ENCODE peak calls at places on chromosomes 4 and X, in four cellular contexts. One of them, this sample, is unnamed.

GRCh38 chrX:118603981-118604380 is 108.4 kb downstream of the DOCK11 start:
- DNase-seq in dorsolateral prefrontal cortex: no peak
- DNase-seq in colonic mucosa: peak
- DNase-seq in uterus: peak
- DNase-seq in this sample: peak

GRCh38 chr4:102169345-102169744 is 175.9 kb downstream of the SLC39A8 start:
- DNase-seq in dorsolateral prefrontal cortex: no peak
- DNase-seq in uterus: no peak
- DNase-seq in colonic mucosa: no peak
- DNase-seq in this sample: no peak

GRCh38 chrX:17596051-17596450 is 141.2 kb upstream of the SCML1 start:
- DNase-seq in colonic mucosa: no peak
- DNase-seq in uterus: no peak
- DNase-seq in dorsolateral prefrontal cortex: no peak
- DNase-seq in this sample: no peak

GRCh38 chrX:110012818-110013484 is 10.0 kb downstream of the TMEM164 start:
- DNase-seq in colonic mucosa: no peak
- DNase-seq in uterus: no peak
- DNase-seq in dorsolateral prefrontal cortex: no peak
- DNase-seq in this sample: peak

GRCh38 chrX:35166023-35166422 is 223.4 kb downstream of the FAM47B start:
- DNase-seq in colonic mucosa: no peak
- DNase-seq in dorsolateral prefrontal cortex: no peak
- DNase-seq in uterus: no peak
- DNase-seq in this sample: no peak

GRCh38 chrX:51292421-51292820 is 40.2 kb upstream of the NUDT10 start:
- DNase-seq in uterus: no peak
- DNase-seq in dorsolateral prefrontal cortex: no peak
- DNase-seq in colonic mucosa: no peak
- DNase-seq in this sample: no peak

GRCh38 chrX:41273638-41274037 is 60.3 kb upstream of the DDX3X start:
- DNase-seq in dorsolateral prefrontal cortex: no peak
- DNase-seq in colonic mucosa: no peak
- DNase-seq in uterus: no peak
- DNase-seq in this sample: no peak

GRCh38 chr4:15836362-15836761 is 58.2 kb downstream of the CD38 start:
- DNase-seq in dorsolateral prefrontal cortex: no peak
- DNase-seq in colonic mucosa: no peak
- DNase-seq in uterus: no peak
- DNase-seq in this sample: peak

GRCh38 chr4:119314356-119314755 is 7.6 kb downstream of the FABP2 start:
- DNase-seq in colonic mucosa: no peak
- DNase-seq in uterus: no peak
- DNase-seq in dorsolateral prefrontal cortex: no peak
- DNase-seq in this sample: no peak

GRCh38 chrX:133412246-133412645 is 3.0 kb downstream of the GPC4 start:
- DNase-seq in dorsolateral prefrontal cortex: no peak
- DNase-seq in uterus: no peak
- DNase-seq in colonic mucosa: no peak
- DNase-seq in this sample: no peak

GRCh38 chrX:120244735-120245498 is 5.7 kb upstream of the ZBTB33 start:
- DNase-seq in dorsolateral prefrontal cortex: peak
- DNase-seq in colonic mucosa: peak
- DNase-seq in uterus: peak
- DNase-seq in this sample: peak

GRCh38 chr4:155539746-155540145 is 126.9 kb upstream of the GUCY1A1 start:
- DNase-seq in colonic mucosa: no peak
- DNase-seq in dorsolateral prefrontal cortex: no peak
- DNase-seq in uterus: no peak
- DNase-seq in this sample: no peak

GRCh38 chr4:164337219-164337944 is 416.5 kb upstream of the SMIM31 start:
- DNase-seq in uterus: no peak
- DNase-seq in colonic mucosa: no peak
- DNase-seq in dorsolateral prefrontal cortex: no peak
- DNase-seq in this sample: no peak

GRCh38 chrX:115968436-115969252 is 201.9 kb upstream of the AGTR2 start:
- DNase-seq in colonic mucosa: peak
- DNase-seq in uterus: peak
- DNase-seq in dorsolateral prefrontal cortex: peak
- DNase-seq in this sample: peak

GRCh38 chr4:80073362-80074008 is 456 bp upstream of the ANTXR2 start:
- DNase-seq in colonic mucosa: no peak
- DNase-seq in dorsolateral prefrontal cortex: no peak
- DNase-seq in uterus: no peak
- DNase-seq in this sample: no peak

GRCh38 chr4:157918036-157918832 is 254.6 kb downstream of the GASK1B start:
- DNase-seq in uterus: no peak
- DNase-seq in colonic mucosa: no peak
- DNase-seq in dorsolateral prefrontal cortex: no peak
- DNase-seq in this sample: no peak

GRCh38 chrX:154738013-154738738 is 12.7 kb downstream of the GAB3 start:
- DNase-seq in dorsolateral prefrontal cortex: no peak
- DNase-seq in uterus: peak
- DNase-seq in colonic mucosa: no peak
- DNase-seq in this sample: peak

GRCh38 chr4:62923783-62924182 is 1485.5 kb downstream of the TECRL start:
- DNase-seq in dorsolateral prefrontal cortex: no peak
- DNase-seq in uterus: no peak
- DNase-seq in colonic mucosa: no peak
- DNase-seq in this sample: no peak

GRCh38 chr4:52846502-52846901 is 15.6 kb upstream of the RASL11B start:
- DNase-seq in dorsolateral prefrontal cortex: no peak
- DNase-seq in uterus: no peak
- DNase-seq in colonic mucosa: no peak
- DNase-seq in this sample: no peak

GRCh38 chr4:108030332-108030731 is 40.6 kb downstream of the HADH start:
- DNase-seq in uterus: no peak
- DNase-seq in dorsolateral prefrontal cortex: no peak
- DNase-seq in colonic mucosa: peak
- DNase-seq in this sample: peak

GRCh38 chr4:146381263-146381872 is 140.4 kb downstream of the SLC10A7 start:
- DNase-seq in colonic mucosa: no peak
- DNase-seq in uterus: no peak
- DNase-seq in dorsolateral prefrontal cortex: no peak
- DNase-seq in this sample: no peak

GRCh38 chrX:150507251-150507856 is 61.1 kb upstream of the MTM1 start:
- DNase-seq in dorsolateral prefrontal cortex: no peak
- DNase-seq in uterus: no peak
- DNase-seq in colonic mucosa: peak
- DNase-seq in this sample: no peak

GRCh38 chr4:26074672-26075071 is 160.7 kb downstream of the SMIM20 start:
- DNase-seq in uterus: no peak
- DNase-seq in dorsolateral prefrontal cortex: no peak
- DNase-seq in colonic mucosa: no peak
- DNase-seq in this sample: no peak

GRCh38 chr4:98293089-98293887 is 32.1 kb downstream of the RAP1GDS1 start:
- DNase-seq in dorsolateral prefrontal cortex: no peak
- DNase-seq in colonic mucosa: no peak
- DNase-seq in uterus: no peak
- DNase-seq in this sample: no peak

DNA sequence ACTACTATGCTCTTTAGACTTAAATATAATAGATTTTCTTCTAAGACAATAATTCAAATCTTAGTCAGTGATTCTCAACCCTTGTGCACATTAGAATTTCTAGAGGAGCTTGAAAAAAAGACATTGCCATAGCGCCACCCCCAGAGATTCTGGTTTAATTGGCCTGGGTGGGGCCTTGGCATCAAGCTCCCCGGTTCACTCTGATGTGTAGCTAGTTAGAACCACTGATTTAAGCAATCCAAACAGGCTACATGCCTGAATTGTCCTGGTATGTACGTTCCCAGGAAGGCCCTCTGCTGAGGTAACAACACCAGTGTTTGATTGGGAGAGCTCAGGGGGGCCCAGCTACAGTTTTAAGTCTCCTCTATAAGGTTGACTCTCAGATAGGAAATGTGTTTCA is 1.4 kb upstream of the ATP10D start:
- DNase-seq in colonic mucosa: no peak
- DNase-seq in uterus: no peak
- DNase-seq in dorsolateral prefrontal cortex: no peak
- DNase-seq in this sample: no peak
- TF ChIP-seq CTCF in colonic mucosa: no peak
- TF ChIP-seq CTCF in uterus: no peak
- TF ChIP-seq CTCF in dorsolateral prefrontal cortex: no peak
- TF ChIP-seq CTCF in this sample: no peak

DNA sequence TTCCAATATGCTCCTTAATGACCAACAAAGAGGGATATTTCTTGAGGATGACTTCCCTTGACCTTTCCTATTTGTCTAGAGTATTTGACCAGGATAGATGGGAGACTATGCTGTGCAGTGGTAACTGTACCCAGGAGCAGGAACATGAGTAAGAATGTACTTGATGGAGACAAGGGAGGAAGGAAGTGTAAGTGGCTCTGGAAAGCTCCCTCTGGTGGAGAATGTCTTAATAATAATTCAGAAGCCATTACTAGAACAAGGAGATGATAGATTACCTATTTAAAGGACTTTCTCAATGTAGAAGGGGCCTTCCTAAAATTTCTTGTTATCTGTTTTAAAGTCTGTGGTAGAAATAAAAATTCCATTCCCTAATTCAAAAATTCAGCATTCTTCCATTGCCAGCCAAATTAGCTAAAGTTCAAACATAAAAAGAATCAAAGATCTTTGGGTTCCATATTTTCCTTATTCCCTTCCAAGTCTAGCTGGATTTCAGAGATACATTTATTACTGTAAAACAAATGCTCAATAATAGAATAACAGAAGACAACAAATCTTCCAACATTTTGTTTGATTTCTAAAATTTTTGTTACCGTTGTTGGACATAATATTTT is 83.8 kb downstream of the GRID2 start:
- DNase-seq in colonic mucosa: no peak
- DNase-seq in dorsolateral prefrontal cortex: no peak
- DNase-seq in uterus: no peak
- DNase-seq in this sample: peak
- TF ChIP-seq CTCF in colonic mucosa: peak
- TF ChIP-seq CTCF in dorsolateral prefrontal cortex: peak
- TF ChIP-seq CTCF in uterus: peak
- TF ChIP-seq CTCF in this sample: peak

GRCh38 chr4:153346563-153346962 is 2.1 kb downstream of the MND1 start:
- DNase-seq in uterus: no peak
- DNase-seq in dorsolateral prefrontal cortex: no peak
- DNase-seq in colonic mucosa: no peak
- DNase-seq in this sample: no peak

GRCh38 chr4:153346031-153346430 is 1.5 kb downstream of the MND1 start:
- DNase-seq in dorsolateral prefrontal cortex: no peak
- DNase-seq in colonic mucosa: no peak
- DNase-seq in uterus: no peak
- DNase-seq in this sample: no peak

GRCh38 chr4:153347117-153347516 is 2.6 kb downstream of the MND1 start:
- DNase-seq in uterus: no peak
- DNase-seq in dorsolateral prefrontal cortex: no peak
- DNase-seq in colonic mucosa: no peak
- DNase-seq in this sample: no peak

GRCh38 chr4:153344131-153345010 is at the start of gene MND1:
- DNase-seq in dorsolateral prefrontal cortex: peak
- DNase-seq in colonic mucosa: peak
- DNase-seq in uterus: peak
- DNase-seq in this sample: peak

GRCh38 chr4:153345011-153345981 is 808 bp downstream of the MND1 start:
- DNase-seq in uterus: peak
- DNase-seq in colonic mucosa: peak
- DNase-seq in dorsolateral prefrontal cortex: peak
- DNase-seq in this sample: peak
- TF ChIP-seq CTCF in uterus: no peak
- TF ChIP-seq CTCF in colonic mucosa: no peak
- TF ChIP-seq CTCF in dorsolateral prefrontal cortex: no peak
- TF ChIP-seq CTCF in this sample: no peak

GRCh38 chrX:100685284-100685996 is 41.4 kb downstream of the SRPX2 start:
- DNase-seq in uterus: peak
- DNase-seq in dorsolateral prefrontal cortex: peak
- DNase-seq in colonic mucosa: peak
- DNase-seq in this sample: peak

GRCh38 chrX:100687128-100687527 is 43.1 kb downstream of the SRPX2 start:
- DNase-seq in colonic mucosa: no peak
- DNase-seq in uterus: peak
- DNase-seq in dorsolateral prefrontal cortex: no peak
- DNase-seq in this sample: no peak

GRCh38 chrX:100687546-100687945 is 43.5 kb downstream of the SRPX2 start:
- DNase-seq in uterus: no peak
- DNase-seq in colonic mucosa: no peak
- DNase-seq in dorsolateral prefrontal cortex: no peak
- DNase-seq in this sample: no peak

GRCh38 chrX:100682939-100683338 is 38.9 kb downstream of the SRPX2 start:
- DNase-seq in dorsolateral prefrontal cortex: no peak
- DNase-seq in colonic mucosa: no peak
- DNase-seq in uterus: no peak
- DNase-seq in this sample: no peak

GRCh38 chrX:100685997-100686305 is 42.0 kb downstream of the SRPX2 start:
- DNase-seq in dorsolateral prefrontal cortex: no peak
- DNase-seq in colonic mucosa: no peak
- DNase-seq in uterus: no peak
- DNase-seq in this sample: no peak
- TF ChIP-seq CTCF in dorsolateral prefrontal cortex: no peak
- TF ChIP-seq CTCF in colonic mucosa: peak
- TF ChIP-seq CTCF in uterus: no peak
- TF ChIP-seq CTCF in this sample: peak

DNA sequence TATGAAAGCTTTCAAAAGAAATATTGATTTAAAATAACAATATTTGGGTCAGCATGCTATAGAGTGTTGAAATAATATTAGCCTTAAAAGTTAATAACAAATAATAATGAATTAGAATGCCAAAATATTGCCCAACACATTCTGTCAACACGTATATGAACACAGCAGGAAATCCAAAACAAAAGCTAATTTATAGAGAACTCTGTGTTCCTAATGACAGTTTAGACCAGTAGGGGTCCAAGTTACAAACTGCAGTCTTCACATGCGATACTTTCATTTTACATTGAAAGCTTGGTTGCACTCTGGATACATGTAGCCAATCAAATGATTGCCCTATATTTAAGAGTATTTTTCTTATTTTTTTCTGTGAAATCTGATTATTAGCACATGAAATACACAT is 274.4 kb downstream of the DCTD start:
- DNase-seq in uterus: no peak
- DNase-seq in dorsolateral prefrontal cortex: no peak
- DNase-seq in colonic mucosa: no peak
- DNase-seq in this sample: no peak
- TF ChIP-seq CTCF in uterus: no peak
- TF ChIP-seq CTCF in dorsolateral prefrontal cortex: no peak
- TF ChIP-seq CTCF in colonic mucosa: no peak
- TF ChIP-seq CTCF in this sample: no peak

DNA sequence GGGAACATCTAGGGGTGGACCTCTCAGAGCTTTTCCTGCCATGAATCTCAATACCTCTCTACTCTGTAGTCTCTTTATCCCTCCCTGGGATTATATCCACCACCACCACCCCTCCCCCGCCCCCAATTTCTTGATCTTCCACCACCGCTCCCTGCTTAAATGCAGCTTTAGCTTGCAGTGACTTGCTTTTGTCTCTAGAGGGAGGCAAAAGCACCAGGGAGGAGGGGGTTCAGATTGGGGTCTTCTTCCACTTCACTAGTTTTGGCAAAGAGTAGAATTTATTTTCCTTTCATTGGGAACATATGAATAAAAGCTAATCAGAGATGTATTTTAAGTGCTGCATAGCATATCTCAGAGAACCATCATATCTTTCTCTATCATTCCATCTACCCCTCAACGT is 5.5 kb downstream of the ARHGAP36 start:
- DNase-seq in colonic mucosa: no peak
- DNase-seq in dorsolateral prefrontal cortex: no peak
- DNase-seq in uterus: no peak
- DNase-seq in this sample: no peak
- TF ChIP-seq CTCF in colonic mucosa: no peak
- TF ChIP-seq CTCF in dorsolateral prefrontal cortex: no peak
- TF ChIP-seq CTCF in uterus: no peak
- TF ChIP-seq CTCF in this sample: no peak

GRCh38 chrX:53729756-53730155 is 43.2 kb upstream of the HUWE1 start:
- DNase-seq in dorsolateral prefrontal cortex: no peak
- DNase-seq in uterus: no peak
- DNase-seq in colonic mucosa: no peak
- DNase-seq in this sample: no peak
- TF ChIP-seq CTCF in dorsolateral prefrontal cortex: no peak
- TF ChIP-seq CTCF in uterus: no peak
- TF ChIP-seq CTCF in colonic mucosa: no peak
- TF ChIP-seq CTCF in this sample: no peak

This sample was measured in Calu3.